ENCODE peak calls at places on chromosome 1, in six cellular contexts. J is PC-9, W is pancreas, T is astrocyte, M is A673, P is PC-3. D is an unnamed sample.

GRCh38 chr1:185653615-185654014 is 80.6 kb upstream of the HMCN1 start:
- DNase-seq in W (no peak), P (no peak), J (no peak), T (no peak), M (no peak), D (no peak)

GRCh38 chr1:233172201-233172600 is 123.3 kb downstream of the PCNX2 start:
- DNase-seq in W (no peak), M (peak; percentile 75), J (no peak), T (peak; percentile 19), P (peak; percentile 89), D (peak; percentile 3)

GRCh38 chr1:214213136-214213535 is 67.8 kb upstream of the SMYD2 start:
- DNase-seq in M (no peak), J (peak; percentile 18), W (no peak), T (peak; percentile 38), P (peak; percentile 94), D (peak; percentile 21)

GRCh38 chr1:116855220-116855619 is 54.5 kb upstream of the PTGFRN start:
- DNase-seq in J (peak; percentile 17), T (peak; percentile 46), W (peak; percentile 71), M (no peak), P (no peak), D (no peak)

GRCh38 chr1:16617101-16617727 is 3.9 kb upstream of the NBPF1 start:
- DNase-seq in M (no peak), P (no peak), W (peak; percentile 63), T (no peak), J (no peak), D (peak; percentile 38)

GRCh38 chr1:107976431-107977215 is 11.6 kb upstream of the VAV3 start:
- DNase-seq in T (peak; percentile 91), W (no peak), P (no peak), M (peak; percentile 59), J (no peak), D (no peak)

GRCh38 chr1:165073402-165074007 is 283.0 kb downstream of the LMX1A start:
- DNase-seq in M (peak; percentile 75), J (peak; percentile 12), W (no peak), T (peak; percentile 27), P (peak; percentile 79), D (peak; percentile 56)

GRCh38 chr1:1832820-1833219 is 54.5 kb upstream of the NADK start:
- DNase-seq in T (peak; percentile 20), P (peak; percentile 27), M (no peak), W (peak; percentile 51), J (no peak), D (no peak)

GRCh38 chr1:193190096-193190744 is 3.8 kb upstream of the B3GALT2 start:
- DNase-seq in W (no peak), T (peak; percentile 28), M (peak; percentile 36), P (no peak), J (no peak), D (no peak)

GRCh38 chr1:231241751-231242150 is 739 bp downstream of the GNPAT start:
- DNase-seq in T (no peak), P (peak; percentile 38), J (peak; percentile 8), W (no peak), M (peak; percentile 29), D (no peak)

GRCh38 chr1:205285391-205286101 is 36.0 kb downstream of the NUAK2 start:
- DNase-seq in W (no peak), M (no peak), J (no peak), P (no peak), T (no peak), D (no peak)

GRCh38 chr1:198913667-198914066 is 274.8 kb downstream of the PTPRC start:
- DNase-seq in M (no peak), J (no peak), W (no peak), P (no peak), T (no peak), D (no peak)

GRCh38 chr1:228158690-228159665 is 6.6 kb upstream of the IBA57 start:
- DNase-seq in M (no peak), P (no peak), W (no peak), J (no peak), T (no peak), D (no peak)
- H3K4me1 ChIP-seq in M (no peaks in the 10 kb centered on the region), P (no peaks in the 10 kb centered on the region), W (no peaks in the 10 kb centered on the region), J (no peaks in the 10 kb centered on the region), T (peaks cover 18% of the 10 kb centered on the region), D (peaks cover 11% of the 10 kb centered on the region)

GRCh38 chr1:34845131-34845901 is 14.2 kb downstream of the SMIM12 start:
- DNase-seq in T (no peak), M (no peak), W (no peak), J (no peak), P (no peak), D (no peak)
- H3K4me1 ChIP-seq in T (peaks cover 6% of the 10 kb centered on the region), M (no peaks in the 10 kb centered on the region), W (peaks cover 15% of the 10 kb centered on the region), J (peaks cover 16% of the 10 kb centered on the region), P (peaks cover 12% of the 10 kb centered on the region), D (peaks cover 16% of the 10 kb centered on the region)

GRCh38 chr1:54481201-54481884 is 66.7 kb upstream of the ACOT11 start:
- DNase-seq in J (no peak), M (no peak), P (no peak), W (no peak), T (no peak), D (no peak)

GRCh38 chr1:54485417-54485816 is 62.6 kb upstream of the ACOT11 start:
- DNase-seq in T (no peak), W (no peak), P (no peak), M (peak; percentile 38), J (no peak), D (no peak)

GRCh38 chr1:54480201-54480848 is 67.7 kb upstream of the ACOT11 start:
- DNase-seq in M (no peak), J (no peak), W (no peak), T (no peak), P (no peak), D (no peak)

GRCh38 chr1:54486864-54487263 is 61.2 kb upstream of the ACOT11 start:
- DNase-seq in W (no peak), P (no peak), J (no peak), T (no peak), M (no peak), D (no peak)

DNA sequence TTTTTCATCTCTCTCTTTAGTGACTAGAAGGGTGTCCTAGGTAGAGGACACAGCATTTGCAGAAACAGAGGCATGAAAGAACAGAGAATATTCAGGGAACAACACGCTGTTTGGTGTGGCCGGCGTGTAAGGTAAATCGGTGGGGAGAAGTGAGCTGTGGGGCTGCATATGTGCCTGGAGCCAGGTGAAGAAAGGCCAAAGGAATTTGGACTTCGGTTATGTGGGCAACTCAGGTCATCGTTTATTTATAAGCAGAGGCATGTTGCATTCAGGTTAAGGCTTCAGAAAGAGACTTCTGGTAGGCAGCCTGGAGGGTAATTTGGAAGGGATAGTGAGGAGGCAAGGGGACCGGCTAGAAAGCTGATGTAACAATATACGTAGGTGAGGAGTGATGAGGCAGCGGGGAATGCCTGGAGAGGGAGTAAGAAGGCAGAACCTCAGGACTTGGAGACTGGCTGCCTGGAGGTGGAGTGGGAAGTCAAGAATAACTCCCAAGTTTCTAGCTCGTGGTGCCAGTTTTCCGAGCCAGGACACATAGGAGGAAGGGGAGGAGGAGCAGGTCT is 64.1 kb upstream of the ACOT11 start:
- DNase-seq in M (no peak), W (no peak), T (no peak), J (no peak), P (no peak), D (no peak)
- H3K4me1 ChIP-seq in M (peaks cover 34% of the 10 kb centered on the region), W (peaks cover 8% of the 10 kb centered on the region), T (peaks cover 12% of the 10 kb centered on the region), J (peaks cover 5% of the 10 kb centered on the region), P (peaks cover 15% of the 10 kb centered on the region), D (peaks cover 17% of the 10 kb centered on the region)

GRCh38 chr1:207850621-207851407 is 60.1 kb downstream of the CD34 start:
- DNase-seq in W (no peak), J (no peak), M (no peak), P (no peak), T (no peak), D (peak; percentile 20)
- H3K4me1 ChIP-seq in W (no peaks in the 10 kb centered on the region), J (peaks cover 18% of the 10 kb centered on the region), M (no peaks in the 10 kb centered on the region), P (peaks cover 40% of the 10 kb centered on the region), T (peaks cover 7% of the 10 kb centered on the region), D (peaks cover 3% of the 10 kb centered on the region)

DNA sequence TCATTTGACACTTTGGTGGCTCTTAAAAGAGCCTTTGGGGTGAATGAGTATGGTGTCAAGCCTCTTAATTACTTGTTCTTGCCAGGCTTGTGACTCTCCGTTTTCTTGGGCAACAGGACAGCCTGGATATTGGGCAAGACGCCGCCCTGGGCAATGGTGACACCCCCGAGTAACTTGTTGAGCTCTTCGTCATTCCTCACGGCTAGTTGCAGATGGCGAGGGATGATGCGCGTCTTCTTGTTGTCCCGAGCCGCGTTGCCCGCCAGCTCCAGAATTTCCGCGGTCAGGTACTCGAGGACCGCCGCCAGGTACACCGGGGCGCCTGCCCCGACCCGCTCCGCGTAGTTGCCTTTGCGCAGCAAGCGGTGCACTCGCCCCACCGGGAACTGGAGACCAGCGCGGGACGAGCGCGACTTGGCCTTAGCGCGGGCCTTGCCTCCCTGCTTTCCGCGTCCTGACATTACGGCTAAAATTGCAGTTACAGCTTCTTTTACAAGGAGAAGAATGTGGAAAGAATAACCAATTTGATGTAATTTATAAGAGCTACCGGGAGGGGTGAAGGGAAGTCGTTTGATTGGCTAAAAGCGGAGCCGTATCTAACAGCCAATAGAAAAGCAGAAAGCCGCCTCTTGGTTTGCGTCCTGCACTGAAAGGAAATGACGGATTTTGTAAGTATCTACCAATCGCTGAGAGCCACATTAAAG is 11.8 kb upstream of the BOLA1 start:
- DNase-seq in T (peak; percentile 98), J (peak; percentile 76), P (peak; percentile 99), W (peak; percentile 86), M (peak; percentile 98), D (peak; percentile 89)
- H3K4me1 ChIP-seq in T (peaks cover 10% of the 10 kb centered on the region), J (peaks cover 27% of the 10 kb centered on the region), P (peaks cover 27% of the 10 kb centered on the region), W (peaks cover 12% of the 10 kb centered on the region), M (no peaks in the 10 kb centered on the region), D (peaks cover 13% of the 10 kb centered on the region)

DNA sequence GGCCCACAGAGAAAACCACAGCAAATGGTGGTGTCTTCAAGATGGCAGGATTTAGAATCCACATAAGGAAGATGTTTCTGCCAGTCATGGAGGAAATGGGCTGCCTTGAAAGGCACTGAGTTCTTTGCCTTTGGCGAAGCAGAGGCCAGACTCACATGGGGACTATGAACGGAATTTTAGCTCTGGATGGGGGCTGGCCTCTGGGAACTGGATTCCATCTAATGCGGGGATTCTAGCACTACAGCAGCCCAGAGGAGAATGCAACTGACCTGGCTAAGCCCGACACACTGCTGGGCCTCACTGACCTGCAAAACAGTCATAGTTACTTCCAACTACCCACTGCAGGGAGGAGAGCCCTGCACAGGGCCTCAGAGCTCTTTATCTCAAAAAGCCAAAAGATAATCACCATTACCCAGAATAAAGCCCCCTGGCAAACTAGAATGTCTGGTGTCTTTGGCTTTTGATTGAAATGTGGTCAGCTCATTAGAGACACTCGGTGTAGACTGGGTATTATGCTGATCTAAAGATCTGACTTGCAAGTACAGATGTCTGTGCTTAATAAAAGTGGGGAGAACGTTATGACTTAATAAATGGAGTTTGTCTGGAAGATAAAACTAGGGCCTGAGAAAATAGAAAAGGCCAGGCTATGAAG is 11.6 kb downstream of the HCRTR1 start:
- DNase-seq in T (no peak), P (no peak), M (no peak), W (no peak), J (no peak), D (no peak)
- H3K4me1 ChIP-seq in T (peaks cover 35% of the 10 kb centered on the region), P (no peaks in the 10 kb centered on the region), M (no peaks in the 10 kb centered on the region), W (peaks cover 10% of the 10 kb centered on the region), J (no peaks in the 10 kb centered on the region), D (no peaks in the 10 kb centered on the region)

DNA sequence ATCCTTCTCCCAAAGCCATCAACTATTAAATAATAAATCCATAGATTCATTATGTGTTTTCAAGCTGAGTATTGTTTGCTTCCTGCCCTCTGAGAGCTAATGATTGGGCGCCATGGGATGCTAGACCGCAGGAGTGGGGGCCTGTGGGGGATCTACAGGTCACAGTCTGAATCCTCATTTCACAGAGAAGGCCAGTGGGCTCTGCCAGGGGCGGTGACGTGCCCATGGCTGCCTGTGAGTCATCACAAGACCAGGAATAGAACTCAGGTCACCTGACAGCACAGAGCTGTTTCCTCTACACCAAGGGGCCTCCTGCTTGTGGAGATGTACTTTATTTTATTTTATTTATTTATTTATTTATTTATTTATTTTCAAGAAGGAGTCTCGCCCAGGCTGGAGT is 15.0 kb downstream of the IL6R start:
- DNase-seq in P (peak; percentile 91), W (peak; percentile 74), J (peak; percentile 53), M (peak; percentile 19), T (peak; percentile 80), D (no peak)
- H3K4me1 ChIP-seq in P (peaks cover 61% of the 10 kb centered on the region), W (peaks cover 34% of the 10 kb centered on the region), J (peaks cover 52% of the 10 kb centered on the region), M (peaks cover 17% of the 10 kb centered on the region), T (peaks cover 49% of the 10 kb centered on the region), D (peaks cover 19% of the 10 kb centered on the region)

D was measured in Caco-2.